ENCODE peak calls at places on chromosomes 6 and 20, in eight cellular contexts. One of them, this sample, is unnamed.

GRCh38 chr6:13848553-13849150 is 34.3 kb upstream of the MCUR1 start:
- DNase-seq in SW 1271: no peak
- DNase-seq in left ventricle myocardium superior: no peak
- DNase-seq in M059J: no peak
- DNase-seq in activated CD4-positive, alpha-beta T cell treated with anti-CD3 and anti-CD28 coated beads, Interleukin-2, amount 50 U/mL, for 24 hours: no peak
- DNase-seq in effector CD4-positive, alpha-beta T cell: no peak
- DNase-seq in NT2/D1: no peak
- DNase-seq in activated T-cell treated with anti-CD3 and anti-CD28 coated beads for 1 hour: no peak
- DNase-seq in this sample: no peak

GRCh38 chr6:146146836-146147235 is 118.0 kb downstream of the GRM1 start:
- DNase-seq in M059J: no peak
- DNase-seq in NT2/D1: no peak
- DNase-seq in activated T-cell treated with anti-CD3 and anti-CD28 coated beads for 1 hour: no peak
- DNase-seq in SW 1271: no peak
- DNase-seq in effector CD4-positive, alpha-beta T cell: no peak
- DNase-seq in activated CD4-positive, alpha-beta T cell treated with anti-CD3 and anti-CD28 coated beads, Interleukin-2, amount 50 U/mL, for 24 hours: no peak
- DNase-seq in left ventricle myocardium superior: no peak
- DNase-seq in this sample: no peak

GRCh38 chr20:31968299-31969126 is 562 bp downstream of the XKR7 start:
- DNase-seq in left ventricle myocardium superior: peak
- DNase-seq in SW 1271: no peak
- DNase-seq in NT2/D1: peak
- DNase-seq in activated CD4-positive, alpha-beta T cell treated with anti-CD3 and anti-CD28 coated beads, Interleukin-2, amount 50 U/mL, for 24 hours: peak
- DNase-seq in M059J: peak
- DNase-seq in effector CD4-positive, alpha-beta T cell: peak
- DNase-seq in activated T-cell treated with anti-CD3 and anti-CD28 coated beads for 1 hour: peak
- DNase-seq in this sample: peak

GRCh38 chr6:43267619-43268347 is 24.5 kb downstream of the TTBK1 start:
- DNase-seq in activated T-cell treated with anti-CD3 and anti-CD28 coated beads for 1 hour: no peak
- DNase-seq in SW 1271: no peak
- DNase-seq in activated CD4-positive, alpha-beta T cell treated with anti-CD3 and anti-CD28 coated beads, Interleukin-2, amount 50 U/mL, for 24 hours: no peak
- DNase-seq in left ventricle myocardium superior: no peak
- DNase-seq in effector CD4-positive, alpha-beta T cell: no peak
- DNase-seq in M059J: no peak
- DNase-seq in NT2/D1: no peak
- DNase-seq in this sample: no peak

GRCh38 chr20:29689411-29690225 is 1567.8 kb upstream of the DEFB115 start:
- DNase-seq in activated T-cell treated with anti-CD3 and anti-CD28 coated beads for 1 hour: peak
- DNase-seq in left ventricle myocardium superior: peak
- DNase-seq in effector CD4-positive, alpha-beta T cell: no peak
- DNase-seq in activated CD4-positive, alpha-beta T cell treated with anti-CD3 and anti-CD28 coated beads, Interleukin-2, amount 50 U/mL, for 24 hours: no peak
- DNase-seq in SW 1271: no peak
- DNase-seq in M059J: peak
- DNase-seq in NT2/D1: peak
- DNase-seq in this sample: no peak

GRCh38 chr6:119028106-119028505 is 50.4 kb downstream of the FAM184A start:
- DNase-seq in effector CD4-positive, alpha-beta T cell: no peak
- DNase-seq in activated CD4-positive, alpha-beta T cell treated with anti-CD3 and anti-CD28 coated beads, Interleukin-2, amount 50 U/mL, for 24 hours: no peak
- DNase-seq in activated T-cell treated with anti-CD3 and anti-CD28 coated beads for 1 hour: no peak
- DNase-seq in NT2/D1: no peak
- DNase-seq in left ventricle myocardium superior: no peak
- DNase-seq in SW 1271: no peak
- DNase-seq in M059J: no peak
- DNase-seq in this sample: no peak

GRCh38 chr6:87660226-87660886 is 41.7 kb downstream of the AKIRIN2 start:
- DNase-seq in NT2/D1: no peak
- DNase-seq in activated T-cell treated with anti-CD3 and anti-CD28 coated beads for 1 hour: no peak
- DNase-seq in activated CD4-positive, alpha-beta T cell treated with anti-CD3 and anti-CD28 coated beads, Interleukin-2, amount 50 U/mL, for 24 hours: no peak
- DNase-seq in effector CD4-positive, alpha-beta T cell: no peak
- DNase-seq in SW 1271: peak
- DNase-seq in left ventricle myocardium superior: no peak
- DNase-seq in M059J: peak
- DNase-seq in this sample: no peak

GRCh38 chr6:44261581-44261980 is 3.8 kb downstream of the NFKBIE start:
- DNase-seq in activated CD4-positive, alpha-beta T cell treated with anti-CD3 and anti-CD28 coated beads, Interleukin-2, amount 50 U/mL, for 24 hours: no peak
- DNase-seq in NT2/D1: no peak
- DNase-seq in left ventricle myocardium superior: no peak
- DNase-seq in SW 1271: no peak
- DNase-seq in activated T-cell treated with anti-CD3 and anti-CD28 coated beads for 1 hour: no peak
- DNase-seq in effector CD4-positive, alpha-beta T cell: no peak
- DNase-seq in M059J: no peak
- DNase-seq in this sample: no peak

GRCh38 chr20:63977392-63978276 is 1.8 kb downstream of the SAMD10 start:
- DNase-seq in activated T-cell treated with anti-CD3 and anti-CD28 coated beads for 1 hour: peak
- DNase-seq in M059J: peak
- DNase-seq in NT2/D1: no peak
- DNase-seq in effector CD4-positive, alpha-beta T cell: peak
- DNase-seq in left ventricle myocardium superior: peak
- DNase-seq in activated CD4-positive, alpha-beta T cell treated with anti-CD3 and anti-CD28 coated beads, Interleukin-2, amount 50 U/mL, for 24 hours: peak
- DNase-seq in SW 1271: no peak
- DNase-seq in this sample: no peak

GRCh38 chr6:4732691-4733315 is 43.4 kb upstream of the CDYL start:
- DNase-seq in left ventricle myocardium superior: peak
- DNase-seq in M059J: peak
- DNase-seq in NT2/D1: peak
- DNase-seq in effector CD4-positive, alpha-beta T cell: no peak
- DNase-seq in activated CD4-positive, alpha-beta T cell treated with anti-CD3 and anti-CD28 coated beads, Interleukin-2, amount 50 U/mL, for 24 hours: no peak
- DNase-seq in SW 1271: peak
- DNase-seq in activated T-cell treated with anti-CD3 and anti-CD28 coated beads for 1 hour: no peak
- DNase-seq in this sample: no peak

GRCh38 chr20:32646486-32646885 is 27.3 kb downstream of the C20orf203 start:
- DNase-seq in activated CD4-positive, alpha-beta T cell treated with anti-CD3 and anti-CD28 coated beads, Interleukin-2, amount 50 U/mL, for 24 hours: no peak
- DNase-seq in NT2/D1: no peak
- DNase-seq in effector CD4-positive, alpha-beta T cell: no peak
- DNase-seq in SW 1271: no peak
- DNase-seq in left ventricle myocardium superior: no peak
- DNase-seq in activated T-cell treated with anti-CD3 and anti-CD28 coated beads for 1 hour: no peak
- DNase-seq in M059J: no peak
- DNase-seq in this sample: no peak

GRCh38 chr6:90434096-90434495 is 137.5 kb upstream of the BACH2 start:
- DNase-seq in activated CD4-positive, alpha-beta T cell treated with anti-CD3 and anti-CD28 coated beads, Interleukin-2, amount 50 U/mL, for 24 hours: no peak
- DNase-seq in left ventricle myocardium superior: no peak
- DNase-seq in NT2/D1: no peak
- DNase-seq in M059J: no peak
- DNase-seq in SW 1271: no peak
- DNase-seq in effector CD4-positive, alpha-beta T cell: no peak
- DNase-seq in activated T-cell treated with anti-CD3 and anti-CD28 coated beads for 1 hour: no peak
- DNase-seq in this sample: no peak

GRCh38 chr20:23566199-23566932 is 1.9 kb downstream of the CST9L start:
- DNase-seq in left ventricle myocardium superior: no peak
- DNase-seq in effector CD4-positive, alpha-beta T cell: no peak
- DNase-seq in activated CD4-positive, alpha-beta T cell treated with anti-CD3 and anti-CD28 coated beads, Interleukin-2, amount 50 U/mL, for 24 hours: no peak
- DNase-seq in SW 1271: no peak
- DNase-seq in activated T-cell treated with anti-CD3 and anti-CD28 coated beads for 1 hour: no peak
- DNase-seq in M059J: no peak
- DNase-seq in NT2/D1: no peak
- DNase-seq in this sample: no peak

GRCh38 chr6:81894286-81894685 is 141.8 kb upstream of the TENT5A start:
- DNase-seq in SW 1271: no peak
- DNase-seq in activated CD4-positive, alpha-beta T cell treated with anti-CD3 and anti-CD28 coated beads, Interleukin-2, amount 50 U/mL, for 24 hours: no peak
- DNase-seq in activated T-cell treated with anti-CD3 and anti-CD28 coated beads for 1 hour: no peak
- DNase-seq in effector CD4-positive, alpha-beta T cell: no peak
- DNase-seq in M059J: peak
- DNase-seq in left ventricle myocardium superior: no peak
- DNase-seq in NT2/D1: no peak
- DNase-seq in this sample: no peak

GRCh38 chr6:87815449-87815848 is 113.4 kb upstream of the AKIRIN2 start:
- DNase-seq in left ventricle myocardium superior: no peak
- DNase-seq in NT2/D1: no peak
- DNase-seq in activated CD4-positive, alpha-beta T cell treated with anti-CD3 and anti-CD28 coated beads, Interleukin-2, amount 50 U/mL, for 24 hours: no peak
- DNase-seq in effector CD4-positive, alpha-beta T cell: no peak
- DNase-seq in SW 1271: no peak
- DNase-seq in M059J: no peak
- DNase-seq in activated T-cell treated with anti-CD3 and anti-CD28 coated beads for 1 hour: no peak
- DNase-seq in this sample: no peak

GRCh38 chr20:41599699-41600104 is 18.5 kb downstream of the CHD6 start:
- DNase-seq in effector CD4-positive, alpha-beta T cell: no peak
- DNase-seq in activated T-cell treated with anti-CD3 and anti-CD28 coated beads for 1 hour: no peak
- DNase-seq in activated CD4-positive, alpha-beta T cell treated with anti-CD3 and anti-CD28 coated beads, Interleukin-2, amount 50 U/mL, for 24 hours: no peak
- DNase-seq in NT2/D1: no peak
- DNase-seq in left ventricle myocardium superior: no peak
- DNase-seq in SW 1271: no peak
- DNase-seq in M059J: peak
- DNase-seq in this sample: no peak

GRCh38 chr20:63122626-63123025 is 93.3 kb downstream of the YTHDF1 start:
- DNase-seq in SW 1271: no peak
- DNase-seq in M059J: no peak
- DNase-seq in left ventricle myocardium superior: no peak
- DNase-seq in activated CD4-positive, alpha-beta T cell treated with anti-CD3 and anti-CD28 coated beads, Interleukin-2, amount 50 U/mL, for 24 hours: no peak
- DNase-seq in effector CD4-positive, alpha-beta T cell: no peak
- DNase-seq in NT2/D1: no peak
- DNase-seq in activated T-cell treated with anti-CD3 and anti-CD28 coated beads for 1 hour: no peak
- DNase-seq in this sample: no peak

GRCh38 chr6:169420912-169421543 is 167.4 kb upstream of the THBS2 start:
- DNase-seq in activated CD4-positive, alpha-beta T cell treated with anti-CD3 and anti-CD28 coated beads, Interleukin-2, amount 50 U/mL, for 24 hours: no peak
- DNase-seq in M059J: no peak
- DNase-seq in left ventricle myocardium superior: no peak
- DNase-seq in NT2/D1: no peak
- DNase-seq in activated T-cell treated with anti-CD3 and anti-CD28 coated beads for 1 hour: no peak
- DNase-seq in effector CD4-positive, alpha-beta T cell: no peak
- DNase-seq in SW 1271: peak
- DNase-seq in this sample: no peak